ENCODE peak calls at places on chromosome 4, in seven cellular contexts. One of them, this sample, is unnamed.

GRCh38 chr4:24160358-24160757 is 270.5 kb upstream of the PPARGC1A start:
- DNase-seq in CD8-positive, alpha-beta memory T cell: no peak
- DNase-seq in PC-3: no peak
- DNase-seq in H9: no peak
- DNase-seq in HCT116: no peak
- DNase-seq in tibial artery: no peak
- DNase-seq in mesendoderm: peak; percentile 41
- DNase-seq in this sample: no peak

GRCh38 chr4:38870098-38870850 is 2.7 kb downstream of the FAM114A1 start:
- DNase-seq in CD8-positive, alpha-beta memory T cell: no peak
- DNase-seq in HCT116: no peak
- DNase-seq in mesendoderm: no peak
- DNase-seq in PC-3: no peak
- DNase-seq in tibial artery: no peak
- DNase-seq in H9: no peak
- DNase-seq in this sample: no peak

GRCh38 chr4:37422102-37422501 is 177.6 kb downstream of the NWD2 start:
- DNase-seq in mesendoderm: no peak
- DNase-seq in HCT116: no peak
- DNase-seq in H9: no peak
- DNase-seq in PC-3: no peak
- DNase-seq in tibial artery: no peak
- DNase-seq in CD8-positive, alpha-beta memory T cell: no peak
- DNase-seq in this sample: no peak

GRCh38 chr4:104938624-104939023 is 208.1 kb upstream of the TET2 start:
- DNase-seq in HCT116: no peak
- DNase-seq in mesendoderm: no peak
- DNase-seq in PC-3: no peak
- DNase-seq in H9: no peak
- DNase-seq in CD8-positive, alpha-beta memory T cell: peak; percentile 23
- DNase-seq in tibial artery: no peak
- DNase-seq in this sample: no peak

GRCh38 chr4:185683222-185683621 is 128.8 kb downstream of the SORBS2 start:
- DNase-seq in tibial artery: no peak
- DNase-seq in mesendoderm: no peak
- DNase-seq in HCT116: no peak
- DNase-seq in CD8-positive, alpha-beta memory T cell: no peak
- DNase-seq in H9: no peak
- DNase-seq in PC-3: no peak
- DNase-seq in this sample: no peak

GRCh38 chr4:184362338-184362737 is 112.0 kb downstream of the IRF2 start:
- DNase-seq in HCT116: no peak
- DNase-seq in H9: peak; percentile 2
- DNase-seq in mesendoderm: no peak
- DNase-seq in tibial artery: no peak
- DNase-seq in CD8-positive, alpha-beta memory T cell: no peak
- DNase-seq in PC-3: no peak
- DNase-seq in this sample: no peak

GRCh38 chr4:148007789-148008188 is 275.9 kb downstream of the ARHGAP10 start:
- DNase-seq in tibial artery: no peak
- DNase-seq in PC-3: no peak
- DNase-seq in HCT116: no peak
- DNase-seq in mesendoderm: peak; percentile 79
- DNase-seq in H9: no peak
- DNase-seq in CD8-positive, alpha-beta memory T cell: no peak
- DNase-seq in this sample: no peak

GRCh38 chr4:20378181-20378580 is 126.5 kb downstream of the SLIT2 start:
- DNase-seq in HCT116: no peak
- DNase-seq in mesendoderm: no peak
- DNase-seq in PC-3: peak; percentile 8
- DNase-seq in tibial artery: no peak
- DNase-seq in CD8-positive, alpha-beta memory T cell: no peak
- DNase-seq in H9: no peak
- DNase-seq in this sample: no peak

GRCh38 chr4:38857354-38858096 is 908 bp upstream of the TLR6 start:
- DNase-seq in CD8-positive, alpha-beta memory T cell: no peak
- DNase-seq in H9: no peak
- DNase-seq in tibial artery: peak; percentile 74
- DNase-seq in HCT116: peak; percentile 92
- DNase-seq in PC-3: peak; percentile 84
- DNase-seq in mesendoderm: peak; percentile 66
- DNase-seq in this sample: no peak

GRCh38 chr4:24574256-24574655 is 10.1 kb downstream of the DHX15 start:
- DNase-seq in mesendoderm: no peak
- DNase-seq in CD8-positive, alpha-beta memory T cell: no peak
- DNase-seq in tibial artery: no peak
- DNase-seq in PC-3: no peak
- DNase-seq in H9: no peak
- DNase-seq in HCT116: no peak
- DNase-seq in this sample: no peak

GRCh38 chr4:138555584-138555983 is 313.4 kb upstream of the SLC7A11 start:
- DNase-seq in CD8-positive, alpha-beta memory T cell: no peak
- DNase-seq in PC-3: peak; percentile 16
- DNase-seq in HCT116: no peak
- DNase-seq in mesendoderm: peak; percentile 61
- DNase-seq in tibial artery: no peak
- DNase-seq in H9: peak; percentile 52
- DNase-seq in this sample: peak; percentile 37

GRCh38 chr4:182297659-182298058 is 54.5 kb downstream of the TENM3 start:
- DNase-seq in tibial artery: no peak
- DNase-seq in CD8-positive, alpha-beta memory T cell: no peak
- DNase-seq in H9: no peak
- DNase-seq in PC-3: no peak
- DNase-seq in mesendoderm: peak; percentile 38
- DNase-seq in HCT116: no peak
- DNase-seq in this sample: no peak

GRCh38 chr4:183158062-183158461 is 59.0 kb downstream of the WWC2 start:
- DNase-seq in PC-3: no peak
- DNase-seq in HCT116: no peak
- DNase-seq in tibial artery: no peak
- DNase-seq in CD8-positive, alpha-beta memory T cell: no peak
- DNase-seq in H9: no peak
- DNase-seq in mesendoderm: no peak
- DNase-seq in this sample: no peak

GRCh38 chr4:121155893-121156292 is 8.2 kb downstream of the TNIP3 start:
- DNase-seq in CD8-positive, alpha-beta memory T cell: no peak
- DNase-seq in HCT116: no peak
- DNase-seq in tibial artery: no peak
- DNase-seq in H9: no peak
- DNase-seq in mesendoderm: peak; percentile 79
- DNase-seq in PC-3: peak; percentile 64
- DNase-seq in this sample: no peak

GRCh38 chr4:122747883-122748282 is 15.4 kb downstream of the BBS12 start:
- DNase-seq in PC-3: peak; percentile 41
- DNase-seq in mesendoderm: no peak
- DNase-seq in tibial artery: no peak
- DNase-seq in H9: no peak
- DNase-seq in HCT116: no peak
- DNase-seq in CD8-positive, alpha-beta memory T cell: no peak
- DNase-seq in this sample: no peak

GRCh38 chr4:53537606-53538005 is 53.7 kb downstream of the LNX1 start:
- DNase-seq in CD8-positive, alpha-beta memory T cell: no peak
- DNase-seq in HCT116: no peak
- DNase-seq in tibial artery: no peak
- DNase-seq in mesendoderm: no peak
- DNase-seq in H9: no peak
- DNase-seq in PC-3: peak; percentile 50
- DNase-seq in this sample: no peak

GRCh38 chr4:156475322-156475721 is 496.3 kb downstream of the PDGFC start:
- DNase-seq in mesendoderm: peak; percentile 27
- DNase-seq in CD8-positive, alpha-beta memory T cell: no peak
- DNase-seq in PC-3: peak; percentile 69
- DNase-seq in HCT116: peak; percentile 42
- DNase-seq in tibial artery: no peak
- DNase-seq in H9: no peak
- DNase-seq in this sample: no peak

GRCh38 chr4:17544205-17544604 is 29.2 kb downstream of the CLRN2 start:
- DNase-seq in H9: peak; percentile 41
- DNase-seq in PC-3: peak; percentile 42
- DNase-seq in mesendoderm: peak; percentile 89
- DNase-seq in tibial artery: no peak
- DNase-seq in CD8-positive, alpha-beta memory T cell: no peak
- DNase-seq in HCT116: no peak
- DNase-seq in this sample: peak; percentile 41

GRCh38 chr4:38563703-38564490 is 100.1 kb upstream of the KLF3 start:
- DNase-seq in HCT116: no peak
- DNase-seq in CD8-positive, alpha-beta memory T cell: no peak
- DNase-seq in H9: no peak
- DNase-seq in PC-3: peak; percentile 4
- DNase-seq in mesendoderm: no peak
- DNase-seq in tibial artery: no peak
- DNase-seq in this sample: no peak

GRCh38 chr4:85489273-85489672 is 14.3 kb downstream of the ARHGAP24 start:
- DNase-seq in H9: peak; percentile 41
- DNase-seq in CD8-positive, alpha-beta memory T cell: no peak
- DNase-seq in HCT116: no peak
- DNase-seq in PC-3: peak; percentile 48
- DNase-seq in mesendoderm: peak; percentile 55
- DNase-seq in tibial artery: no peak
- DNase-seq in this sample: peak; percentile 16

GRCh38 chr4:93132631-93133030 is 695.9 kb upstream of the ATOH1 start:
- DNase-seq in tibial artery: no peak
- DNase-seq in PC-3: no peak
- DNase-seq in H9: peak; percentile 36
- DNase-seq in mesendoderm: peak; percentile 28
- DNase-seq in HCT116: no peak
- DNase-seq in CD8-positive, alpha-beta memory T cell: no peak
- DNase-seq in this sample: peak; percentile 42

GRCh38 chr4:49018718-49019295 is 32.7 kb downstream of the CWH43 start:
- DNase-seq in H9: no peak
- DNase-seq in tibial artery: no peak
- DNase-seq in CD8-positive, alpha-beta memory T cell: no peak
- DNase-seq in mesendoderm: no peak
- DNase-seq in HCT116: no peak
- DNase-seq in PC-3: no peak
- DNase-seq in this sample: no peak
- H3K27me3 ChIP-seq in H9: no peaks in the 10 kb centered on the region
- H3K27me3 ChIP-seq in tibial artery: no peaks in the 10 kb centered on the region
- H3K27me3 ChIP-seq in CD8-positive, alpha-beta memory T cell: no peaks in the 10 kb centered on the region
- H3K27me3 ChIP-seq in mesendoderm: no peaks in the 10 kb centered on the region
- H3K27me3 ChIP-seq in HCT116: no peaks in the 10 kb centered on the region
- H3K27me3 ChIP-seq in PC-3: no peaks in the 10 kb centered on the region
- H3K27me3 ChIP-seq in this sample: no peaks in the 10 kb centered on the region

DNA sequence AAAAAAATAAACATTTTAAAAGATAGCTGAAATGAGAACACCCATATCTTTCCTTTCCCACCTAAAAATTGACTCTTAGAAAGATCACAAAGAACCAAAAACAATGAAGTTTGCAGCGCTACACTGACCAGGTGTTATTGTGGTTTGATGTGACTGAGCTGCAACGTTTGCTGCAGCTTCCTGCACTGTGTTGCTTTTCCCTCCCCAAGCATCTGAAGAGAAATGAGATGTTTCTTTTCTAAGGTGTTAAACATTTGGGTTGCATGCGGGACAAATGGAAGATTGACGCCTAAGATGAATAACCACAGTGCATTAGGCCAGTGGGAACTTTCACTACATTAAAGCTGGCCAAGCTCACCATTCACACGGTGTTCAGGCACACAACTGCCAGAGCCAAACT is 8.9 kb downstream of the LEF1 start:
- DNase-seq in HCT116: no peak
- DNase-seq in PC-3: no peak
- DNase-seq in H9: no peak
- DNase-seq in CD8-positive, alpha-beta memory T cell: peak; percentile 13
- DNase-seq in tibial artery: no peak
- DNase-seq in mesendoderm: no peak
- DNase-seq in this sample: no peak
- H3K27me3 ChIP-seq in HCT116: peaks cover 7% of the 10 kb centered on the region
- H3K27me3 ChIP-seq in PC-3: peaks cover under 1% of the 10 kb centered on the region
- H3K27me3 ChIP-seq in H9: peaks cover 9% of the 10 kb centered on the region
- H3K27me3 ChIP-seq in CD8-positive, alpha-beta memory T cell: no peaks in the 10 kb centered on the region
- H3K27me3 ChIP-seq in tibial artery: no peaks in the 10 kb centered on the region
- H3K27me3 ChIP-seq in mesendoderm: no peaks in the 10 kb centered on the region
- H3K27me3 ChIP-seq in this sample: peaks cover 35% of the 10 kb centered on the region

GRCh38 chr4:8866421-8866820 is 5.2 kb downstream of the HMX1 start:
- DNase-seq in tibial artery: no peak
- DNase-seq in HCT116: no peak
- DNase-seq in PC-3: no peak
- DNase-seq in H9: no peak
- DNase-seq in CD8-positive, alpha-beta memory T cell: no peak
- DNase-seq in mesendoderm: no peak
- DNase-seq in this sample: no peak

GRCh38 chr4:8867624-8868320 is 3.9 kb downstream of the HMX1 start:
- DNase-seq in tibial artery: no peak
- DNase-seq in mesendoderm: no peak
- DNase-seq in H9: no peak
- DNase-seq in PC-3: no peak
- DNase-seq in CD8-positive, alpha-beta memory T cell: no peak
- DNase-seq in HCT116: no peak
- DNase-seq in this sample: peak; percentile 80

GRCh38 chr4:8868321-8869001 is 3.2 kb downstream of the HMX1 start:
- DNase-seq in HCT116: no peak
- DNase-seq in PC-3: no peak
- DNase-seq in CD8-positive, alpha-beta memory T cell: no peak
- DNase-seq in mesendoderm: no peak
- DNase-seq in H9: no peak
- DNase-seq in tibial artery: no peak
- DNase-seq in this sample: no peak

GRCh38 chr4:8865681-8866310 is 5.8 kb downstream of the HMX1 start:
- DNase-seq in mesendoderm: no peak
- DNase-seq in HCT116: no peak
- DNase-seq in tibial artery: no peak
- DNase-seq in CD8-positive, alpha-beta memory T cell: no peak
- DNase-seq in PC-3: no peak
- DNase-seq in H9: no peak
- DNase-seq in this sample: no peak

GRCh38 chr4:8866828-8867623 is 4.6 kb downstream of the HMX1 start:
- DNase-seq in CD8-positive, alpha-beta memory T cell: no peak
- DNase-seq in HCT116: no peak
- DNase-seq in PC-3: no peak
- DNase-seq in mesendoderm: no peak
- DNase-seq in tibial artery: no peak
- DNase-seq in H9: no peak
- DNase-seq in this sample: peak; percentile 62
- H3K27me3 ChIP-seq in CD8-positive, alpha-beta memory T cell: no peaks in the 10 kb centered on the region
- H3K27me3 ChIP-seq in HCT116: no peaks in the 10 kb centered on the region
- H3K27me3 ChIP-seq in PC-3: peaks cover 50% of the 10 kb centered on the region
- H3K27me3 ChIP-seq in mesendoderm: peaks cover 90% of the 10 kb centered on the region
- H3K27me3 ChIP-seq in tibial artery: no peaks in the 10 kb centered on the region
- H3K27me3 ChIP-seq in H9: peaks cover 92% of the 10 kb centered on the region
- H3K27me3 ChIP-seq in this sample: peaks cover 95% of the 10 kb centered on the region

GRCh38 chr4:56272946-56273728 is 114.2 kb downstream of the AASDH start:
- DNase-seq in CD8-positive, alpha-beta memory T cell: no peak
- DNase-seq in PC-3: no peak
- DNase-seq in mesendoderm: no peak
- DNase-seq in HCT116: no peak
- DNase-seq in tibial artery: no peak
- DNase-seq in H9: no peak
- DNase-seq in this sample: no peak
- H3K27me3 ChIP-seq in CD8-positive, alpha-beta memory T cell: no peaks in the 10 kb centered on the region
- H3K27me3 ChIP-seq in PC-3: peaks cover 39% of the 10 kb centered on the region
- H3K27me3 ChIP-seq in mesendoderm: no peaks in the 10 kb centered on the region
- H3K27me3 ChIP-seq in HCT116: no peaks in the 10 kb centered on the region
- H3K27me3 ChIP-seq in tibial artery: no peaks in the 10 kb centered on the region
- H3K27me3 ChIP-seq in H9: no peaks in the 10 kb centered on the region
- H3K27me3 ChIP-seq in this sample: no peaks in the 10 kb centered on the region

GRCh38 chr4:165493359-165493758 is 114.6 kb downstream of the CPE start:
- DNase-seq in PC-3: peak; percentile 76
- DNase-seq in CD8-positive, alpha-beta memory T cell: peak; percentile 36
- DNase-seq in H9: peak; percentile 91
- DNase-seq in HCT116: peak; percentile 37
- DNase-seq in tibial artery: no peak
- DNase-seq in mesendoderm: peak; percentile 96
- DNase-seq in this sample: peak; percentile 63

GRCh38 chr4:165489786-165490185 is 111.0 kb downstream of the CPE start:
- DNase-seq in tibial artery: no peak
- DNase-seq in CD8-positive, alpha-beta memory T cell: no peak
- DNase-seq in mesendoderm: no peak
- DNase-seq in PC-3: no peak
- DNase-seq in HCT116: no peak
- DNase-seq in H9: no peak
- DNase-seq in this sample: no peak
- H3K27me3 ChIP-seq in tibial artery: no peaks in the 10 kb centered on the region
- H3K27me3 ChIP-seq in CD8-positive, alpha-beta memory T cell: no peaks in the 10 kb centered on the region
- H3K27me3 ChIP-seq in mesendoderm: peaks cover 2% of the 10 kb centered on the region
- H3K27me3 ChIP-seq in PC-3: no peaks in the 10 kb centered on the region
- H3K27me3 ChIP-seq in HCT116: no peaks in the 10 kb centered on the region
- H3K27me3 ChIP-seq in H9: no peaks in the 10 kb centered on the region
- H3K27me3 ChIP-seq in this sample: no peaks in the 10 kb centered on the region

This sample was measured in H7.